ENCODE peak calls at places on chromosomes 5 and 9, in seven cellular contexts. K is H9, V is neuronal stem cell, Y is IMR-90, Q is mesenchymal stem cell, Z is H1, M is trophoblast cell. J is an unnamed sample.

GRCh38 chr9:135243201-135244190 is 156.0 kb downstream of the OLFM1 start:
- DNase-seq in K (no peak), V (no peak), Y (no peak), Q (no peak), Z (no peak), M (no peak), J (no peak)

GRCh38 chr5:134503937-134504437 is 21.5 kb upstream of the JADE2 start:
- DNase-seq in K (no peak), V (no peak), Y (peak), Q (no peak), Z (no peak), M (no peak), J (no peak)

GRCh38 chr5:10607666-10608442 is 44.0 kb downstream of the ANKRD33B start:
- DNase-seq in K (no peak), V (no peak), Y (peak), Q (peak), Z (no peak), M (peak), J (peak)

GRCh38 chr9:80061940-80062339 is 490.2 kb downstream of the TLE4 start:
- DNase-seq in K (no peak), V (no peak), Y (peak), Q (peak), Z (no peak), M (peak), J (peak)

GRCh38 chr5:149656576-149657182 is 73.4 kb upstream of the PPARGC1B start:
- DNase-seq in K (peak), V (peak), Y (no peak), Q (no peak), Z (peak), M (peak), J (peak)

GRCh38 chr5:153780876-153781275 is 257.8 kb downstream of the FAM114A2 start:
- DNase-seq in K (no peak), V (no peak), Y (no peak), Q (no peak), Z (no peak), M (no peak), J (peak)

GRCh38 chr9:134206317-134207300 is 42.2 kb upstream of the RNU6ATAC start:
- DNase-seq in K (no peak), V (no peak), Y (no peak), Q (no peak), Z (no peak), M (no peak), J (no peak)

GRCh38 chr9:36011379-36011778 is 25.3 kb upstream of the RECK start:
- DNase-seq in K (no peak), V (no peak), Y (no peak), Q (no peak), Z (no peak), M (no peak), J (no peak)

GRCh38 chr9:10443805-10444204 is 169.0 kb downstream of the PTPRD start:
- DNase-seq in K (no peak), V (no peak), Y (no peak), Q (no peak), Z (no peak), M (no peak), J (no peak)

GRCh38 chr9:87280421-87280820 is 217.2 kb upstream of the DAPK1 start:
- DNase-seq in K (no peak), V (no peak), Y (peak), Q (peak), Z (no peak), M (no peak), J (no peak)

GRCh38 chr5:37112383-37112991 is 136.7 kb downstream of the CPLANE1 start:
- DNase-seq in K (no peak), V (no peak), Y (peak), Q (no peak), Z (no peak), M (no peak), J (no peak)

DNA sequence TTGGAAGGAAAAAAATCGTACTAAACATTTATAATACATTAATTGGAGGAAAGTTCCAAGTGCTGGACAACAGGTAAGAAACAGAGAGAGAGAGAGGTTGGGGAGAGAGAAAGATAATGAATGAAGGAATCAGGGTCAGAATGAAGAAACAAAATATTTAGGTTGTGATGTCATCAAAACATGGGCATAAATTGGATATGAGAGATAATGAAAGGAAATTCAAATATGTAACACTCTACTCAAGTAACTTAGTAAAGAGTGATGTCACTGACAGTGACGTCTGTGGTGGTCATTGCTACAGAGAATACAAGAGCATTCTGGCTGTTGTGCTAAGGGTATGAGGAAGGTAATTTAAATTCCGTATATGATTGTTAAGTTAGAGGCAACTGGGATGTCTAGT is 543.4 kb upstream of the COX7C start:
- DNase-seq in K (no peak), V (no peak), Y (no peak), Q (no peak), Z (no peak), M (peak), J (no peak)
- H2AK5ac ChIP-seq in K (no peak), V (no peak), Y (no peak), Q (no peak), Z (no peak), M (no peak), J (no peak)

GRCh38 chr5:155434267-155434666 is 420.7 kb downstream of the KIF4B start:
- DNase-seq in K (no peak), V (no peak), Y (no peak), Q (no peak), Z (no peak), M (no peak), J (peak)
- H3K9ac ChIP-seq in K (no peak), V (no peak), Y (no peak), Q (no peak), Z (no peak), M (no peak), J (no peak)

GRCh38 chr5:116231288-116231687 is 146.5 kb downstream of the COMMD10 start:
- DNase-seq in K (no peak), V (no peak), Y (no peak), Q (no peak), Z (no peak), M (no peak), J (no peak)
- H4K8ac ChIP-seq in K (no peak), V (no peak), Y (no peak), Q (no peak), Z (no peak), M (no peak), J (no peak)

DNA sequence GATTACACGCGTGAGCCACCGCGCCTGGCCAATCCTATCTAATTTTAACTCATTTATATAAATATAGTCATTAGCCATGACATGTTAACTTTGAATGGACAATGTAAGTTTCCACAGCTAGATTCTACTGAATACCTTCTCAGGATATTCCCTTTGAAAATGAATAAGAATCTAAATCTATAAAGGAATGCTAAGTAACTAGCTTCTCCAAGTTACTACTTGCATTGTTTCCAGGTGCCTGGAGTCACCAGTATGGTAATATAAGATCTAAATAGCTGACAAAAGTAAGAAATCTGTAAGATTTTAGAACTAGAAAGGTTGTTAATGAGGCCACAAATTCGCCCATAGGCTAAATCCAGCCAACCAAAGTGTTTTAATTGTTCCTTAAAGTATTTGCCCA is 189.1 kb upstream of the SLC12A2 start:
- DNase-seq in K (no peak), V (no peak), Y (no peak), Q (no peak), Z (no peak), M (no peak), J (no peak)
- H2AK5ac ChIP-seq in K (no peak), V (no peak), Y (no peak), Q (no peak), Z (no peak), M (no peak), J (no peak)